ENCODE peak calls at places on chromosome 10, in five cellular contexts. One of them, this sample, is unnamed.
A peak's percentile ranks its signal among the peaks of the same experiment; 100 is the strongest.

GRCh38 chr10:80454526-80455460 is 683 bp downstream of the TSPAN14 start:
- DNase-seq in H54: peak; percentile 53
- DNase-seq in heart left ventricle: peak; percentile 52
- DNase-seq in RWPE1: no peak
- DNase-seq in prostate gland: no peak
- DNase-seq in this sample: no peak

GRCh38 chr10:24360286-24361127 is 151.6 kb downstream of the KIAA1217 start:
- DNase-seq in H54: peak; percentile 15
- DNase-seq in heart left ventricle: peak; percentile 67
- DNase-seq in prostate gland: peak; percentile 78
- DNase-seq in RWPE1: peak; percentile 64
- DNase-seq in this sample: no peak

GRCh38 chr10:59227136-59227673 is 50.8 kb downstream of the PHYHIPL start:
- DNase-seq in RWPE1: no peak
- DNase-seq in prostate gland: no peak
- DNase-seq in H54: no peak
- DNase-seq in heart left ventricle: no peak
- DNase-seq in this sample: no peak

GRCh38 chr10:4270116-4270515 is 485.1 kb upstream of the KLF6 start:
- DNase-seq in RWPE1: no peak
- DNase-seq in heart left ventricle: no peak
- DNase-seq in H54: peak; percentile 15
- DNase-seq in prostate gland: no peak
- DNase-seq in this sample: no peak

GRCh38 chr10:78944658-78945333 is 124.0 kb upstream of the ZMIZ1 start:
- DNase-seq in heart left ventricle: peak; percentile 68
- DNase-seq in RWPE1: no peak
- DNase-seq in prostate gland: no peak
- DNase-seq in H54: peak; percentile 88
- DNase-seq in this sample: no peak

GRCh38 chr10:48659790-48660189 is 24.9 kb upstream of the WDFY4 start:
- DNase-seq in H54: no peak
- DNase-seq in prostate gland: no peak
- DNase-seq in heart left ventricle: no peak
- DNase-seq in RWPE1: no peak
- DNase-seq in this sample: peak; percentile 15

GRCh38 chr10:93710333-93710909 is 8.0 kb upstream of the FRA10AC1 start:
- DNase-seq in heart left ventricle: no peak
- DNase-seq in prostate gland: no peak
- DNase-seq in RWPE1: no peak
- DNase-seq in H54: no peak
- DNase-seq in this sample: no peak

GRCh38 chr10:78754269-78755074 is 314.3 kb upstream of the ZMIZ1 start:
- DNase-seq in prostate gland: no peak
- DNase-seq in RWPE1: no peak
- DNase-seq in heart left ventricle: no peak
- DNase-seq in H54: no peak
- DNase-seq in this sample: no peak

GRCh38 chr10:47282005-47282656 is 17.9 kb upstream of the GDF10 start:
- DNase-seq in H54: no peak
- DNase-seq in prostate gland: no peak
- DNase-seq in RWPE1: no peak
- DNase-seq in heart left ventricle: no peak
- DNase-seq in this sample: no peak

GRCh38 chr10:73042130-73042529 is 54.5 kb downstream of the P4HA1 start:
- DNase-seq in RWPE1: no peak
- DNase-seq in heart left ventricle: no peak
- DNase-seq in prostate gland: no peak
- DNase-seq in H54: no peak
- DNase-seq in this sample: no peak

GRCh38 chr10:114053946-114054345 is 10.3 kb downstream of the ADRB1 start:
- DNase-seq in prostate gland: no peak
- DNase-seq in heart left ventricle: no peak
- DNase-seq in H54: no peak
- DNase-seq in RWPE1: no peak
- DNase-seq in this sample: no peak

GRCh38 chr10:22335204-22335956 is 9.9 kb upstream of the SPAG6 start:
- DNase-seq in prostate gland: no peak
- DNase-seq in heart left ventricle: no peak
- DNase-seq in RWPE1: no peak
- DNase-seq in H54: no peak
- DNase-seq in this sample: no peak

GRCh38 chr10:11260136-11260535 is 242.5 kb downstream of the CELF2 start:
- DNase-seq in RWPE1: no peak
- DNase-seq in heart left ventricle: no peak
- DNase-seq in H54: no peak
- DNase-seq in prostate gland: no peak
- DNase-seq in this sample: no peak

GRCh38 chr10:30727524-30727923 is 98.0 kb upstream of the LYZL2 start:
- DNase-seq in RWPE1: no peak
- DNase-seq in H54: no peak
- DNase-seq in prostate gland: no peak
- DNase-seq in heart left ventricle: no peak
- DNase-seq in this sample: no peak

GRCh38 chr10:130368761-130369560 is 232.8 kb downstream of the GLRX3 start:
- DNase-seq in heart left ventricle: no peak
- DNase-seq in prostate gland: no peak
- DNase-seq in H54: no peak
- DNase-seq in RWPE1: no peak
- DNase-seq in this sample: no peak

GRCh38 chr10:96096958-96097357 is 33.1 kb upstream of the ZNF518A start:
- DNase-seq in RWPE1: no peak
- DNase-seq in heart left ventricle: no peak
- DNase-seq in prostate gland: no peak
- DNase-seq in H54: no peak
- DNase-seq in this sample: no peak

GRCh38 chr10:120012133-120012405 is 119.5 kb downstream of the SEC23IP start:
- DNase-seq in prostate gland: no peak
- DNase-seq in RWPE1: no peak
- DNase-seq in H54: no peak
- DNase-seq in heart left ventricle: no peak
- DNase-seq in this sample: no peak

GRCh38 chr10:14604181-14605142 is 170.2 kb downstream of the FAM107B start:
- DNase-seq in heart left ventricle: peak; percentile 85
- DNase-seq in RWPE1: peak; percentile 65
- DNase-seq in H54: peak; percentile 63
- DNase-seq in prostate gland: peak; percentile 82
- DNase-seq in this sample: peak; percentile 70

GRCh38 chr10:21519981-21520436 is 5.5 kb downstream of the SKIDA1 start:
- DNase-seq in heart left ventricle: no peak
- DNase-seq in H54: no peak
- DNase-seq in prostate gland: peak; percentile 19
- DNase-seq in RWPE1: no peak
- DNase-seq in this sample: no peak

GRCh38 chr10:68870545-68871104 is 30.5 kb upstream of the DDX50 start:
- DNase-seq in RWPE1: no peak
- DNase-seq in H54: no peak
- DNase-seq in heart left ventricle: no peak
- DNase-seq in prostate gland: no peak
- DNase-seq in this sample: no peak

GRCh38 chr10:92164024-92164423 is 126.9 kb downstream of the CPEB3 start:
- DNase-seq in RWPE1: no peak
- DNase-seq in prostate gland: no peak
- DNase-seq in heart left ventricle: no peak
- DNase-seq in H54: no peak
- DNase-seq in this sample: no peak

GRCh38 chr10:101293007-101293723 is 60.8 kb upstream of the BTRC start:
- DNase-seq in RWPE1: no peak
- DNase-seq in prostate gland: no peak
- DNase-seq in H54: no peak
- DNase-seq in heart left ventricle: no peak
- DNase-seq in this sample: peak; percentile 16

GRCh38 chr10:86658261-86658741 is 4.0 kb downstream of the OPN4 start:
- DNase-seq in H54: no peak
- DNase-seq in heart left ventricle: peak; percentile 23
- DNase-seq in prostate gland: no peak
- DNase-seq in RWPE1: no peak
- DNase-seq in this sample: no peak

GRCh38 chr10:69142983-69143382 is 19.0 kb downstream of the VPS26A start:
- DNase-seq in RWPE1: no peak
- DNase-seq in H54: no peak
- DNase-seq in heart left ventricle: no peak
- DNase-seq in prostate gland: no peak
- DNase-seq in this sample: no peak

GRCh38 chr10:70355234-70356021 is 27.0 kb downstream of the LRRC20 start:
- DNase-seq in H54: no peak
- DNase-seq in heart left ventricle: no peak
- DNase-seq in prostate gland: no peak
- DNase-seq in RWPE1: no peak
- DNase-seq in this sample: no peak

GRCh38 chr10:31749293-31749692 is 179.3 kb downstream of the ARHGAP12 start:
- DNase-seq in H54: no peak
- DNase-seq in RWPE1: no peak
- DNase-seq in heart left ventricle: no peak
- DNase-seq in prostate gland: no peak
- DNase-seq in this sample: peak; percentile 27

GRCh38 chr10:19209319-19209718 is 160.7 kb downstream of the MALRD1 start:
- DNase-seq in RWPE1: no peak
- DNase-seq in heart left ventricle: no peak
- DNase-seq in H54: no peak
- DNase-seq in prostate gland: no peak
- DNase-seq in this sample: no peak

GRCh38 chr10:1227505-1228402 is 171.6 kb downstream of the WDR37 start:
- DNase-seq in heart left ventricle: no peak
- DNase-seq in RWPE1: no peak
- DNase-seq in H54: no peak
- DNase-seq in prostate gland: no peak
- DNase-seq in this sample: no peak

GRCh38 chr10:71289421-71290130 is 29.5 kb upstream of the SLC29A3 start:
- DNase-seq in prostate gland: no peak
- DNase-seq in RWPE1: no peak
- DNase-seq in H54: no peak
- DNase-seq in heart left ventricle: peak; percentile 64
- DNase-seq in this sample: no peak

GRCh38 chr10:77248104-77248503 is 389.5 kb downstream of the KCNMA1 start:
- DNase-seq in RWPE1: no peak
- DNase-seq in H54: no peak
- DNase-seq in prostate gland: no peak
- DNase-seq in heart left ventricle: no peak
- DNase-seq in this sample: no peak

GRCh38 chr10:93600861-93601773 is at the start of gene RBP4:
- DNase-seq in prostate gland: no peak
- DNase-seq in RWPE1: peak; percentile 26
- DNase-seq in H54: no peak
- DNase-seq in heart left ventricle: no peak
- DNase-seq in this sample: no peak

GRCh38 chr10:61786728-61787127 is 114.8 kb upstream of the ARID5B start:
- DNase-seq in RWPE1: peak; percentile 68
- DNase-seq in H54: peak; percentile 33
- DNase-seq in prostate gland: peak; percentile 11
- DNase-seq in heart left ventricle: no peak
- DNase-seq in this sample: no peak

GRCh38 chr10:23980054-23980453 is 228.9 kb upstream of the KIAA1217 start:
- DNase-seq in prostate gland: peak; percentile 38
- DNase-seq in H54: no peak
- DNase-seq in RWPE1: no peak
- DNase-seq in heart left ventricle: no peak
- DNase-seq in this sample: no peak

GRCh38 chr10:133277993-133278576 is 1.4 kb upstream of the ADAM8 start:
- DNase-seq in RWPE1: no peak
- DNase-seq in heart left ventricle: no peak
- DNase-seq in prostate gland: no peak
- DNase-seq in H54: no peak
- DNase-seq in this sample: no peak

GRCh38 chr10:120978589-120979252 is 127.6 kb downstream of the WDR11 start:
- DNase-seq in heart left ventricle: no peak
- DNase-seq in prostate gland: no peak
- DNase-seq in H54: peak; percentile 9
- DNase-seq in RWPE1: peak; percentile 75
- DNase-seq in this sample: no peak

This sample was measured in NCI-H345.